ENCODE peak calls at places on chromosomes 6 and 20, in nine cellular contexts. T is T-helper 2 cell, S is H7, C is stromal cell of bone marrow, I is GM12865, F is COR-L47, K is ELR, M is A549, N is spleen. Q is an unnamed sample.

GRCh38 chr20:25310268-25310920 is 62.5 kb downstream of the PYGB start:
- DNase-seq in M (peak; percentile 97), K (peak; percentile 96), F (peak; percentile 48), T (peak; percentile 17), C (peak; percentile 90), S (no peak), N (peak; percentile 75), I (peak; percentile 82), Q (no peak)

GRCh38 chr6:162538643-162539064 is 188.9 kb downstream of the PRKN start:
- DNase-seq in S (no peak), F (peak; percentile 61), T (no peak), M (no peak), K (no peak), C (no peak), I (no peak), N (no peak), Q (no peak)

GRCh38 chr20:20371681-20372080 is 3.8 kb downstream of the INSM1 start:
- DNase-seq in C (no peak), K (no peak), I (no peak), S (peak; percentile 70), M (no peak), T (no peak), N (no peak), F (no peak), Q (no peak)

GRCh38 chr20:21099653-21100589 is 6.2 kb downstream of the LINC00237 start:
- DNase-seq in S (peak; percentile 58), C (no peak), M (no peak), K (no peak), T (no peak), I (peak; percentile 55), N (peak; percentile 90), F (peak; percentile 94), Q (peak; percentile 76)

GRCh38 chr20:34872604-34873224 is at the start of gene GGT7:
- DNase-seq in I (peak; percentile 86), F (peak; percentile 78), C (peak; percentile 35), S (peak; percentile 97), T (peak; percentile 81), M (peak; percentile 86), K (peak; percentile 89), N (peak; percentile 96), Q (peak; percentile 96)

GRCh38 chr6:25389501-25389900 is 110.3 kb downstream of the CARMIL1 start:
- DNase-seq in N (no peak), F (no peak), K (peak; percentile 4), T (no peak), C (peak; percentile 85), S (no peak), I (no peak), M (no peak), Q (no peak)

GRCh38 chr6:30100585-30101422 is 12.1 kb downstream of the TRIM31 start:
- DNase-seq in I (no peak), C (no peak), F (no peak), S (peak; percentile 72), K (peak; percentile 42), N (no peak), T (no peak), M (no peak), Q (peak; percentile 77)

GRCh38 chr20:64063389-64064144 is 569 bp downstream of the TCEA2 start:
- DNase-seq in M (no peak), T (no peak), N (no peak), C (no peak), K (peak; percentile 52), I (no peak), F (no peak), S (peak; percentile 89), Q (peak; percentile 75)

GRCh38 chr6:193180-193579 is 99.1 kb upstream of the DUSP22 start:
- DNase-seq in F (no peak), N (no peak), M (no peak), T (no peak), C (no peak), I (no peak), K (no peak), S (no peak), Q (no peak)

GRCh38 chr6:160031442-160031841 is 62.6 kb downstream of the IGF2R start:
- DNase-seq in K (peak; percentile 85), S (no peak), I (no peak), N (no peak), T (no peak), F (no peak), M (no peak), C (no peak), Q (no peak)

GRCh38 chr6:52975580-52975979 is 19.5 kb downstream of the GSTA4 start:
- DNase-seq in N (no peak), K (no peak), C (no peak), F (no peak), M (no peak), I (no peak), S (no peak), T (no peak), Q (no peak)

GRCh38 chr6:128952902-128953301 is 70.0 kb downstream of the LAMA2 start:
- DNase-seq in I (no peak), K (no peak), F (no peak), T (no peak), N (no peak), C (no peak), S (no peak), M (no peak), Q (no peak)

GRCh38 chr20:54481442-54481841 is 6.0 kb downstream of the DOK5 start:
- DNase-seq in K (no peak), M (no peak), N (no peak), F (no peak), T (no peak), S (no peak), C (no peak), I (no peak), Q (no peak)

GRCh38 chr6:16634855-16635254 is 126.4 kb downstream of the ATXN1 start:
- DNase-seq in N (no peak), M (no peak), K (no peak), C (no peak), F (no peak), T (no peak), S (no peak), I (no peak), Q (no peak)

GRCh38 chr6:53833147-53833546 is 38.3 kb downstream of the LRRC1 start:
- DNase-seq in C (no peak), I (no peak), S (no peak), K (peak; percentile 13), T (no peak), N (no peak), M (no peak), F (no peak), Q (no peak)

GRCh38 chr20:33443006-33443511 is 504 bp downstream of the SNTA1 start:
- DNase-seq in I (peak; percentile 24), S (no peak), C (no peak), N (peak; percentile 88), F (no peak), T (peak; percentile 6), K (peak; percentile 37), M (peak; percentile 17), Q (no peak)

GRCh38 chr6:136784910-136785746 is 7.1 kb downstream of the MAP3K5 start:
- DNase-seq in F (no peak), T (no peak), I (peak; percentile 82), N (peak; percentile 91), S (no peak), K (peak; percentile 46), C (no peak), M (no peak), Q (no peak)

GRCh38 chr6:87660226-87660886 is 41.7 kb downstream of the AKIRIN2 start:
- DNase-seq in F (no peak), I (no peak), M (no peak), N (no peak), T (no peak), C (peak; percentile 76), S (no peak), K (peak; percentile 89), Q (no peak)

GRCh38 chr20:47032969-47033578 is 138.4 kb downstream of the EYA2 start:
- DNase-seq in I (no peak), C (no peak), M (no peak), T (no peak), K (no peak), N (no peak), S (no peak), F (no peak), Q (no peak)

GRCh38 chr6:32945106-32945761 is 4.4 kb upstream of the HLA-DMB start:
- DNase-seq in S (no peak), N (peak; percentile 84), M (no peak), K (no peak), C (no peak), I (peak; percentile 88), F (no peak), T (no peak), Q (no peak)

GRCh38 chr20:2320813-2321658 is 25.2 kb downstream of the TGM3 start:
- DNase-seq in T (no peak), K (no peak), M (no peak), N (no peak), I (no peak), C (no peak), S (no peak), F (no peak), Q (no peak)

GRCh38 chr20:58016779-58017178 is 211.7 kb downstream of the ANKRD60 start:
- DNase-seq in T (no peak), I (no peak), N (no peak), F (no peak), C (no peak), M (no peak), S (no peak), K (no peak), Q (no peak)

GRCh38 chr6:36769676-36770499 is 69.4 kb downstream of the CPNE5 start:
- DNase-seq in M (no peak), C (no peak), S (no peak), F (no peak), N (peak; percentile 87), T (no peak), K (peak; percentile 85), I (peak; percentile 46), Q (peak; percentile 70)

GRCh38 chr6:30150671-30151395 is 10.2 kb downstream of the TRIM10 start:
- DNase-seq in T (no peak), N (no peak), I (no peak), M (no peak), K (no peak), F (no peak), C (no peak), S (no peak), Q (no peak)

GRCh38 chr6:110529907-110530306 is 53.5 kb upstream of the SLC22A16 start:
- DNase-seq in M (no peak), T (no peak), K (peak; percentile 67), S (no peak), C (no peak), N (no peak), I (no peak), F (no peak), Q (no peak)

GRCh38 chr6:158663465-158664167 is 13.8 kb downstream of the SYTL3 start:
- DNase-seq in M (no peak), K (no peak), T (no peak), S (no peak), N (no peak), F (peak; percentile 83), I (no peak), C (no peak), Q (no peak)